ENCODE peak calls at places on chromosomes 7 and 10, in four cellular contexts. G is IMR-90, K is K562, L is GM12878. N is an unnamed sample.

GRCh38 chr10:31032515-31033132 is 959 bp upstream of the ZNF438 start:
- DNase-seq in L (no peak), K (no peak), G (no peak), N (no peak)

GRCh38 chr7:158321056-158321700 is 266.4 kb downstream of the PTPRN2 start:
- DNase-seq in L (no peak), G (no peak), K (no peak), N (no peak)

GRCh38 chr10:125231116-125231812 is 70.9 kb upstream of the CTBP2 start:
- DNase-seq in K (no peak), G (peak), L (no peak), N (no peak)

GRCh38 chr10:97676770-97677581 is 10.1 kb downstream of the AVPI1 start:
- DNase-seq in K (peak), G (peak), L (no peak), N (peak)

GRCh38 chr10:62652114-62652513 is 152.4 kb upstream of the ADO start:
- DNase-seq in K (no peak), G (peak), L (no peak), N (no peak)

GRCh38 chr7:73903321-73904218 is 42.6 kb downstream of the TMEM270 start:
- DNase-seq in K (no peak), L (no peak), G (no peak), N (no peak)

GRCh38 chr7:100908512-100908911 is 12.8 kb upstream of the ACHE start:
- DNase-seq in K (no peak), G (no peak), L (no peak), N (no peak)

GRCh38 chr10:71521504-71522290 is 125.0 kb downstream of the CDH23 start:
- DNase-seq in G (no peak), K (no peak), L (no peak), N (no peak)

GRCh38 chr10:94889123-94889522 is 49.3 kb upstream of the CYP2C9 start:
- DNase-seq in L (no peak), K (no peak), G (no peak), N (no peak)

GRCh38 chr7:65509368-65510186 is 135.9 kb downstream of the ZNF92 start:
- DNase-seq in L (no peak), G (no peak), K (peak), N (no peak)

GRCh38 chr7:142441074-142441403 is 183.2 kb upstream of the PRSS58 start:
- DNase-seq in G (no peak), K (no peak), L (no peak), N (no peak)

GRCh38 chr7:85405503-85405902 is 218.6 kb upstream of the SEMA3D start:
- DNase-seq in L (no peak), G (no peak), K (no peak), N (no peak)

GRCh38 chr10:129459762-129460539 is 7.1 kb upstream of the MGMT start:
- DNase-seq in K (no peak), L (no peak), G (no peak), N (no peak)

GRCh38 chr7:130884437-130885417 is 150.7 kb upstream of the KLF14 start:
- DNase-seq in L (no peak), G (no peak), K (peak), N (no peak)

GRCh38 chr7:43431020-43431595 is 151.8 kb upstream of the STK17A start:
- DNase-seq in K (no peak), L (no peak), G (peak), N (no peak)

GRCh38 chr7:94188350-94188749 is 184.2 kb upstream of the BET1 start:
- DNase-seq in L (no peak), G (no peak), K (no peak), N (no peak)

GRCh38 chr10:114322344-114322743 is 82.0 kb downstream of the AFAP1L2 start:
- DNase-seq in G (peak), K (no peak), L (no peak), N (no peak)

DNA sequence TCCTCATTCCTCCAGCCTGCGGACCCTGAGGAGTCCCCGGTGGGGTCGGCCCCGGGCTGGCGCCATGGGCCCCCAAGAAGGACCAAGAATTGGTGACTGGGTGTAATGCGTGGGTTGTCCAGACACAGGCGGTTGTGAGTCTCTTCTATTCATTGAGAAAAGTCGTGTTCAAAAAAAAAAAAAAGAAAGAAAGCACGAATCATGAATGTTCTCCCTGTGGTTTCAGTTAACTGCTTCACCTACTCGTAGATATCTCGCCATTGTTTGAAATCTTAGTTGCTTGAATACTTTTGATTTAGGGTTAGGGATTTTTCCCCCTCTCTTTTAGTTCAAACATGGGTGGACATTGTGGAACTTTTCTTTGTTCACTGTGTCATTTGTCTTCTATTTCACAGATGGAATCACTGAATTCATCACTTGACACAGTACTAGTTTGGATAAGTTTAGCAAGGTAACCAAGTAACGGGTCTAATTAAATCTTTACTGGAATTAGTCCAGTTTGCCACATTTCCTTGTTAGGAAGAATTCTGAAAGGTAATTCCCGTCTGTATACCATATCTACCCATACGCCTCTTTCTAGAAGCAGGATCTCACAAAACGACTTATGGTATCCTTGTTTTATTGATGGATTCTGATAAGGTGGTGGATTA is 775 bp downstream of the STARD3NL start:
- DNase-seq in G (peak), K (no peak), L (no peak), N (no peak)
- TF ChIP-seq FOS in G (no peak), K (no peak), L (no peak), N (no peak)

GRCh38 chr7:33243319-33243881 is 114.0 kb downstream of the BBS9 start:
- DNase-seq in K (peak), L (no peak), G (peak), N (peak)
- TF ChIP-seq FOS in K (no peak), L (no peak), G (no peak), N (no peak)

DNA sequence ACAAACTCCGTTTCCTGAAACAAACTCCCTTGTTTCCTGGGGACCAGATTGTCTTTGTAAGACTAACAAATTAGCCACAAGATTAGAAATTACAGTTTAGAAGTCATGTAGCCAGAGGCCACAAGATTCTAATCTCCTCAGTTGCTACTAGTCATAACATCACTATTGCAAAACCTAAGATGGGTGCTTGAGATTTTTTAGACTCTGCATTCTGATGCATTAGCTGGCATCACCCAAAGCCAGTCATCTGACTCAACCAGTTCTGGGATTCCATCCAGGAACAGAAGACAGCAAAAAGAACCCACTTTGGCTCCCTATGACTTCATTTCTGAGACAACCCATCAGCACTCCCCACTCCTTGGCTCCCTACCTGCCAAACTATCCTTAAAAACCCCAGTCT is 367.9 kb upstream of the MBL2 start:
- DNase-seq in K (no peak), G (no peak), L (no peak), N (no peak)
- TF ChIP-seq FOS in K (no peak), G (no peak), L (no peak), N (no peak)

GRCh38 chr7:105673367-105674188 is 92.3 kb upstream of the EFCAB10 start:
- DNase-seq in K (no peak), G (no peak), L (no peak), N (peak)

GRCh38 chr7:105677803-105678583 is 96.7 kb upstream of the EFCAB10 start:
- DNase-seq in L (peak), K (no peak), G (no peak), N (no peak)

GRCh38 chr7:105677395-105677701 is 96.1 kb upstream of the EFCAB10 start:
- DNase-seq in L (no peak), G (no peak), K (no peak), N (no peak)

GRCh38 chr7:105674200-105675030 is 93.1 kb upstream of the EFCAB10 start:
- DNase-seq in K (no peak), G (no peak), L (no peak), N (no peak)

GRCh38 chr7:105675873-105676484 is 94.7 kb upstream of the EFCAB10 start:
- DNase-seq in K (no peak), G (no peak), L (no peak), N (no peak)
- TF ChIP-seq FOS in K (no peak), G (no peak), L (no peak), N (no peak)

GRCh38 chr10:89513206-89513605 is 22.2 kb downstream of the SLC16A12 start:
- DNase-seq in G (no peak), L (no peak), K (no peak), N (no peak)

GRCh38 chr10:89518108-89518507 is 17.3 kb downstream of the SLC16A12 start:
- DNase-seq in L (no peak), K (no peak), G (no peak), N (no peak)

GRCh38 chr10:89516149-89516832 is 19.1 kb downstream of the SLC16A12 start:
- DNase-seq in G (peak), L (no peak), K (peak), N (no peak)

GRCh38 chr10:89518876-89519842 is 16.2 kb downstream of the SLC16A12 start:
- DNase-seq in L (no peak), G (peak), K (no peak), N (no peak)

GRCh38 chr10:89515031-89515841 is 20.2 kb downstream of the SLC16A12 start:
- DNase-seq in G (peak), L (no peak), K (no peak), N (no peak)
- TF ChIP-seq FOS in G (peak), L (no peak), K (no peak), N (no peak)

DNA sequence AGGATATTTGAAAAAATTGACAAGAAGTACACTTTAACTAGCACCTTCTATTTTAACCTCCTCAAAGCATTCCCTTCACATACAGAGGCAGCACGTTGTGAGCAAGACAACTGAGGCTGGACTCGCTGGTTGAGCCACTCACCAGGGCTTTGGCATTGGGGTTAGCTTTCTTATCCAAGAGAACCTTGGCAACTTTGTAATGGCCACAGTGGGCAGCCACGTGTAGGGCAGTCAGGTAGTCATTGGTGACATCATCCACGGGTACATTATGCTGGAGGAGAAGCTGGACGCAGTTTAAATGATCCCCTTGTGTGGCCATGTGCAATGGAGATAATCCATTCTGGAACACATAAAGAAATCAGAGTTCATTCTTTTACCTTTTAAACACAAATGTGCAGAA is 181.8 kb downstream of the ANK3 start:
- DNase-seq in G (no peak), K (no peak), L (no peak), N (no peak)
- TF ChIP-seq FOS in G (no peak), K (no peak), L (no peak), N (no peak)

GRCh38 chr10:48454302-48455054 is 148.0 kb downstream of the MAPK8 start:
- DNase-seq in L (no peak), K (no peak), G (no peak), N (no peak)

GRCh38 chr10:48456808-48457761 is 147.8 kb downstream of the ARHGAP22 start:
- DNase-seq in G (no peak), L (no peak), K (no peak), N (no peak)

GRCh38 chr10:48455055-48455391 is 148.5 kb downstream of the MAPK8 start:
- DNase-seq in K (no peak), L (no peak), G (no peak), N (no peak)

GRCh38 chr10:48456361-48456804 is 148.5 kb downstream of the ARHGAP22 start:
- DNase-seq in G (no peak), L (no peak), K (peak), N (peak)

DNA sequence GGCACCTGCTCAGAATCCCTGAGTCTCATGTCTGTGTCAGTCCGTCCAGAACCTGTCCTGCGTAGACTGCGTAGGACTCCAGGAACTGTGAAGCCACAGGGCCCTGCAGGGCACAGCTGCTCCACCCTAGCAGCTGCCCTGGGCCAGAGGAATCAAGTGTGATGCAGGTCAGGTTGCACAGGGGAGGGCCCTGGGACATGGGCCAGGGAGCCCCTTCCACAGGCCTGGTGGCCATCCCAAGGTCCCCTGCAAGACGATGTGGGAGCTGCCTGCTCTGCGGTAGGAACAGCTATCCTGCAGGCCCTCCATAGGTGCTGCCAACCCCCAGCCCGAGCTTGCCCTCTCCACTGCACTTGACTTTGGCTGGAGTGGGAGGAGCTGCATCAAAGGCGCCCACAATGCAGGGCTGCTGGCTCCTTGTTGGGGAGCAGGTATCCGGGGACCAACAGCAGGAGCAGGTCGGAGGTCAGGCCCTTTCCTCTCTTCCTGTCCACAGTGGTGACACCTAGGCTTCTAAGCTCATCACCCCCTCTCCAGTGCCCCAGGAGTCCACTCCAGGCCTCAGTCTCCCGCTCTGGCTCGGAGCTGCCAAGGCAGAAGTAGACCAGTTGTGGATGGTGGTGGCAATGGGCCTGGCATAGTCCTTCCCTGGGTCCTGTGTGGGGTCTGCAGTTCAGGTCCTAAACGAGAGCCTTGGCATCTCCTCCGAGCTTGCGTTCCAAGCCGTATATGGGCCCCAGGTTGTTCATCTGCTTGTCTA is 149.1 kb downstream of the MAPK8 start:
- DNase-seq in L (no peak), G (no peak), K (no peak), N (no peak)
- TF ChIP-seq FOS in L (no peak), G (no peak), K (no peak), N (no peak)

GRCh38 chr10:113175176-113175575 is 225.1 kb downstream of the TCF7L2 start:
- DNase-seq in G (no peak), K (no peak), L (no peak), N (no peak)

GRCh38 chr10:113175756-113176651 is 226.0 kb downstream of the TCF7L2 start:
- DNase-seq in G (no peak), K (no peak), L (no peak), N (no peak)

GRCh38 chr10:113177936-113178335 is 227.9 kb downstream of the TCF7L2 start:
- DNase-seq in G (no peak), L (no peak), K (no peak), N (no peak)

GRCh38 chr10:113177163-113177935 is 227.3 kb downstream of the TCF7L2 start:
- DNase-seq in L (no peak), K (no peak), G (no peak), N (no peak)

DNA sequence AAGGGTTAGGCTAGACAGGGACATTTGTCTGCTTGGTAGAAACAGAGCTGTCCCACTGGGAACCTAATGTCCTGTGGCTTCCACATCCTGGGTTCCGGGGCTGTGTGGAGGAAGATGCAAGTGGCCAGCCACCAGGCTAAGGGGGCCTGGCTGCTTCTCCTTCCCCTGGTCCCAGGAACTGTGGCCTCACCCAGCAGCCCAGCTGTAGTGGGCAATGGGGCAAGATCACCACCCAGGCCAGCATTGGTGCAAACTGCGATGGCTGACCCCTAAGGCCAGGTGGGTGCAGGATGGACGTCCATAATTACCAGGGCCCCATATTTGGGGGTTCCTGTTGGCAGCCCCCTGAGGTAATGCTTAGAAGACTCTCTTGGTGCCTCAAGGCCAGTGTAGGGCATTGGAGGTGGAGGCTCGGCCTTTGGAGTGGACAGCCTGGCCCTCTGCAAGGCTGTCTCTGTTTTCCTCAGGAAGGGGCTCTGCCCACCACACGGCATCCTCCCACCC is 226.7 kb downstream of the TCF7L2 start:
- DNase-seq in G (no peak), L (no peak), K (no peak), N (no peak)
- TF ChIP-seq FOS in G (no peak), L (no peak), K (no peak), N (no peak)

N was measured in endothelial cell of umbilical vein.